ENCODE peak calls at places on chromosomes 11 and 22, in eight cellular contexts. H, M, Q, Z, I, E, A and U are unnamed samples.

GRCh38 chr11:31233425-31233824 is 136.1 kb downstream of the DCDC1 start:
- DNase-seq in H (no peak), M (no peak), Q (no peak), Z (no peak), I (peak; percentile 8), E (no peak), A (no peak), U (no peak)

GRCh38 chr11:35629914-35630313 is 11.7 kb downstream of the FJX1 start:
- DNase-seq in H (no peak), M (no peak), Q (no peak), Z (no peak), I (peak; percentile 100), E (no peak), A (peak; percentile 98), U (peak; percentile 85)

GRCh38 chr11:1111545-1112212 is 37.0 kb downstream of the MUC2 start:
- DNase-seq in H (no peak), M (peak; percentile 74), Q (no peak), Z (no peak), I (no peak), E (no peak), A (no peak), U (no peak)

GRCh38 chr22:44389926-44390925 is 77.5 kb upstream of the SHISAL1 start:
- DNase-seq in H (no peak), M (peak; percentile 64), Q (no peak), Z (no peak), I (no peak), E (no peak), A (no peak), U (no peak)

GRCh38 chr22:35540600-35541253 is at the start of gene RASD2:
- DNase-seq in H (peak; percentile 58), M (no peak), Q (no peak), Z (no peak), I (no peak), E (peak; percentile 44), A (no peak), U (peak; percentile 54)

GRCh38 chr22:36325163-36326031 is 62.4 kb downstream of the MYH9 start:
- DNase-seq in H (no peak), M (peak; percentile 90), Q (no peak), Z (no peak), I (peak; percentile 98), E (no peak), A (peak; percentile 80), U (peak; percentile 68)

GRCh38 chr11:57200937-57201336 is 19.2 kb downstream of the LRRC55 start:
- DNase-seq in H (no peak), M (no peak), Q (no peak), Z (no peak), I (no peak), E (no peak), A (no peak), U (no peak)

GRCh38 chr11:114819028-114819427 is 140.7 kb downstream of the NXPE2 start:
- DNase-seq in H (no peak), M (no peak), Q (no peak), Z (no peak), I (no peak), E (no peak), A (no peak), U (no peak)

GRCh38 chr22:44147821-44148574 is 32.7 kb upstream of the PARVG start:
- DNase-seq in H (peak; percentile 35), M (no peak), Q (no peak), Z (no peak), I (no peak), E (peak; percentile 48), A (no peak), U (peak; percentile 30)

GRCh38 chr11:2460540-2461252 is 15.9 kb downstream of the KCNQ1 start:
- DNase-seq in H (no peak), M (peak; percentile 66), Q (no peak), Z (no peak), I (no peak), E (peak; percentile 24), A (no peak), U (no peak)

GRCh38 chr11:120894207-120894989 is 129.5 kb upstream of the TBCEL start:
- DNase-seq in H (no peak), M (no peak), Q (no peak), Z (no peak), I (no peak), E (no peak), A (no peak), U (no peak)